ENCODE peak calls at places on chromosomes 7 and 10, in four cellular contexts. One of them, this sample, is unnamed.

GRCh38 chr7:80830584-80831319 is 88.1 kb downstream of the SEMA3C start:
- DNase-seq in H1: no peak
- DNase-seq in HepG2: no peak
- DNase-seq in GM12878: no peak
- DNase-seq in this sample: no peak

GRCh38 chr7:2198760-2199159 is 34.0 kb downstream of the MAD1L1 start:
- DNase-seq in GM12878: no peak
- DNase-seq in H1: no peak
- DNase-seq in HepG2: no peak
- DNase-seq in this sample: no peak

GRCh38 chr7:71625534-71625933 is 493.6 kb downstream of the GALNT17 start:
- DNase-seq in H1: no peak
- DNase-seq in GM12878: no peak
- DNase-seq in HepG2: no peak
- DNase-seq in this sample: no peak

GRCh38 chr7:99791021-99791420 is 7.0 kb upstream of the CYP3A4 start:
- DNase-seq in HepG2: peak
- DNase-seq in H1: no peak
- DNase-seq in GM12878: no peak
- DNase-seq in this sample: no peak

GRCh38 chr7:151598045-151598444 is 78.3 kb upstream of the RHEB start:
- DNase-seq in H1: no peak
- DNase-seq in GM12878: no peak
- DNase-seq in HepG2: peak
- DNase-seq in this sample: no peak

GRCh38 chr10:79552143-79552542 is 8.1 kb downstream of the SFTPA2 start:
- DNase-seq in H1: no peak
- DNase-seq in HepG2: no peak
- DNase-seq in GM12878: no peak
- DNase-seq in this sample: no peak

GRCh38 chr10:96073722-96074121 is 30.3 kb downstream of the CCNJ start:
- DNase-seq in H1: no peak
- DNase-seq in HepG2: no peak
- DNase-seq in GM12878: no peak
- DNase-seq in this sample: no peak

GRCh38 chr7:106717997-106718871 is 57.3 kb upstream of the CCDC71L start:
- DNase-seq in GM12878: peak
- DNase-seq in H1: no peak
- DNase-seq in HepG2: peak
- DNase-seq in this sample: peak

GRCh38 chr7:83427929-83428328 is 221.0 kb downstream of the SEMA3E start:
- DNase-seq in GM12878: no peak
- DNase-seq in HepG2: no peak
- DNase-seq in H1: no peak
- DNase-seq in this sample: no peak

GRCh38 chr10:131127122-131127589 is 184.4 kb downstream of the TCERG1L start:
- DNase-seq in H1: no peak
- DNase-seq in GM12878: no peak
- DNase-seq in HepG2: no peak
- DNase-seq in this sample: no peak

GRCh38 chr10:34139559-34139958 is 675.5 kb downstream of the PARD3 start:
- DNase-seq in HepG2: no peak
- DNase-seq in GM12878: no peak
- DNase-seq in H1: no peak
- DNase-seq in this sample: no peak

DNA sequence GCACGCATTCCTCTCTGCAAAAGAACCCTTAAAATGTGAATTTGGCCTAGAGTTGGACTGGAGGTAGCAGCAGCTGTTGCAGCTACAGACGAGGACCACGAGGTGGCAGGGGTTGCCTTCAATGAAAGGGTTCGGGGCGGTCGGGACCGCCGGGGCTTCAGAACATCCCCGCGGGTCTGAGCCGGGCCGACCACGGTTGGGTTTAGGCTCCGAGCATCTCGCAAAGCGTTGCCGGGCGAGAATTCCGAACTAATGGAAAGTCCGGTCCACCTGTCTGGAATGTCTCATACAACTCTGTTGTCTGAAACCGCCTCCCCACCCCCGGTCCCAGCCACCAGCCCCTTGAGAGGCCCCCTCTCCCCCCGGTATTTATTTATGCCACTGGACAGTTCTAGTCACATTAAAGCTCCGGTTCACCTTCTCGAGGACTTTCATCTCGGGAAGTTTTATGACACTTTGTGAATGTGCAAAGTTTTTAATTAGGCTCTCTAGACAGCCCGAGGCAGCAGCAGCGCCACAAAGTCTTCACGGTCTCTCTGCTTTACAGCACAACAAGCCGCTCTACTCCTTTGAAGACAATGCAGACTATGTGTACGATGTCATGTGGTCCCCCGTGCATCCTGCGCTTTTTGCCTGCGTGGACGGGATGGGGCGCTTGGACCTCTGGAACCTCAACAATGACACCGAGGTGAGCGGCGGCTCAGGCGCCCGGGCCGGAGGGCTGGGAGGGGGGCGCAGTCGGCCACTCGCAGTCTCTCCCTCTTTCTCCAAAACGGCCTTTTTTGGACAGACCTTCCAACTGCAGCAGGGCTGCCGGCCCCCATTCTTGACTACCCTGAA is 246.2 kb downstream of the SLC25A13 start:
- DNase-seq in HepG2: peak
- DNase-seq in H1: no peak
- DNase-seq in GM12878: no peak
- DNase-seq in this sample: peak
- TF ChIP-seq SUZ12 in HepG2: no peak
- TF ChIP-seq SUZ12 in H1: peak
- TF ChIP-seq SUZ12 in GM12878: no peak
- TF ChIP-seq SUZ12 in this sample: no peak

GRCh38 chr10:129868470-129869035 is 95.5 kb downstream of the EBF3 start:
- DNase-seq in H1: no peak
- DNase-seq in GM12878: no peak
- DNase-seq in HepG2: no peak
- DNase-seq in this sample: no peak
- H3K9ac ChIP-seq in H1: no peak
- H3K9ac ChIP-seq in GM12878: no peak
- H3K9ac ChIP-seq in HepG2: no peak
- H3K9ac ChIP-seq in this sample: no peak

GRCh38 chr7:152998440-152998839 is 238.9 kb downstream of the ACTR3B start:
- DNase-seq in H1: no peak
- DNase-seq in HepG2: no peak
- DNase-seq in GM12878: no peak
- DNase-seq in this sample: no peak
- TF ChIP-seq SUZ12 in H1: no peak
- TF ChIP-seq SUZ12 in HepG2: no peak
- TF ChIP-seq SUZ12 in GM12878: no peak
- TF ChIP-seq SUZ12 in this sample: no peak

GRCh38 chr10:114246679-114247305 is 7.7 kb downstream of the VWA2 start:
- DNase-seq in GM12878: no peak
- DNase-seq in HepG2: no peak
- DNase-seq in H1: no peak
- DNase-seq in this sample: no peak
- H3K9ac ChIP-seq in GM12878: no peak
- H3K9ac ChIP-seq in HepG2: no peak
- H3K9ac ChIP-seq in H1: no peak
- H3K9ac ChIP-seq in this sample: no peak

GRCh38 chr7:48046458-48046857 is 11.1 kb downstream of the C7orf57 start:
- DNase-seq in HepG2: no peak
- DNase-seq in GM12878: no peak
- DNase-seq in H1: no peak
- DNase-seq in this sample: no peak

GRCh38 chr7:48042216-48042615 is 6.9 kb downstream of the C7orf57 start:
- DNase-seq in HepG2: no peak
- DNase-seq in GM12878: no peak
- DNase-seq in H1: no peak
- DNase-seq in this sample: no peak

GRCh38 chr7:48048113-48048512 is 12.8 kb downstream of the C7orf57 start:
- DNase-seq in GM12878: no peak
- DNase-seq in HepG2: no peak
- DNase-seq in H1: no peak
- DNase-seq in this sample: no peak

GRCh38 chr7:48041665-48041995 is 6.3 kb downstream of the C7orf57 start:
- DNase-seq in H1: no peak
- DNase-seq in GM12878: no peak
- DNase-seq in HepG2: no peak
- DNase-seq in this sample: no peak

DNA sequence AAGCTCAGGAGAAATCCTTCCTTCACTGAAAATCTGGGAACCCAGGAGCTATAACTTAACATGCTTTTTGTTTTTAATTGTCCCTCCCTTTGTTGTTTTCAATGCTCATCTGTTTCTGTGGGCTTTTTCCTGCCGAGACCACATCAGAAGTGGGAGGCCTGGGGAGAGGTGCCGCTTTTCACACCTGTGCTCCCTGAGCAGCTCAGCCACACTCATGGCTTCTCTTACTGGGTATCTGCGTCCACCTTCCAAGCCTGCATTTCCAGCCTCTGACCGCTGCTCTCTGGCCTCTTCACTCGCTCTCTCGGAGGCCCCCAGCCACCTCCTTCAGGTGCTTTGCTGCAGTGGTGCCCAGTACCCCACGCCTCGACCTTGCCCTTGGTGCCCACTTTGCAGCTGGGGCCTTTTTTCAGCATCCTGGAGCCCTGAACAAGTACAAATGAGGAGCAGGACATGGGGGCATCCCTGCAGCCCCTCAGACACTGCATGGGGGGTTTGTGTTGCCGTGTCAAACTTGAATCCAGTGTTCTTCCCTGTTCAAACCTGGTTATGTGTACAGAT is 9.9 kb downstream of the C7orf57 start:
- DNase-seq in HepG2: no peak
- DNase-seq in GM12878: no peak
- DNase-seq in H1: no peak
- DNase-seq in this sample: no peak
- TF ChIP-seq SUZ12 in HepG2: no peak
- TF ChIP-seq SUZ12 in GM12878: no peak
- TF ChIP-seq SUZ12 in H1: no peak
- TF ChIP-seq SUZ12 in this sample: no peak

This sample was measured in NT2/D1.